ENCODE peak calls at places on chromosomes 16 and 17, in seven cellular contexts. One of them, this sample, is unnamed.

GRCh38 chr16:72783716-72784320 is 264.1 kb downstream of the ZFHX3 start:
- DNase-seq in cardiac muscle cell: peak; percentile 29
- DNase-seq in A549: no peak
- DNase-seq in fibroblast of lung: peak; percentile 72
- DNase-seq in CD8-positive, alpha-beta memory T cell: no peak
- DNase-seq in Karpas-422: no peak
- DNase-seq in mammary epithelial cell: no peak
- DNase-seq in this sample: no peak

GRCh38 chr16:48459167-48459566 is 74.0 kb upstream of the SIAH1 start:
- DNase-seq in cardiac muscle cell: no peak
- DNase-seq in fibroblast of lung: no peak
- DNase-seq in Karpas-422: no peak
- DNase-seq in CD8-positive, alpha-beta memory T cell: no peak
- DNase-seq in mammary epithelial cell: no peak
- DNase-seq in A549: no peak
- DNase-seq in this sample: no peak

GRCh38 chr16:84138824-84139627 is 6.0 kb downstream of the HSDL1 start:
- DNase-seq in cardiac muscle cell: no peak
- DNase-seq in Karpas-422: peak; percentile 73
- DNase-seq in A549: no peak
- DNase-seq in fibroblast of lung: peak; percentile 54
- DNase-seq in mammary epithelial cell: no peak
- DNase-seq in CD8-positive, alpha-beta memory T cell: no peak
- DNase-seq in this sample: peak; percentile 60

GRCh38 chr16:4213721-4214120 is 28.2 kb downstream of the SRL start:
- DNase-seq in Karpas-422: no peak
- DNase-seq in fibroblast of lung: peak; percentile 24
- DNase-seq in mammary epithelial cell: no peak
- DNase-seq in CD8-positive, alpha-beta memory T cell: no peak
- DNase-seq in A549: no peak
- DNase-seq in cardiac muscle cell: no peak
- DNase-seq in this sample: no peak

GRCh38 chr16:28205117-28205899 is 6.5 kb downstream of the XPO6 start:
- DNase-seq in mammary epithelial cell: no peak
- DNase-seq in A549: no peak
- DNase-seq in CD8-positive, alpha-beta memory T cell: no peak
- DNase-seq in Karpas-422: no peak
- DNase-seq in fibroblast of lung: no peak
- DNase-seq in cardiac muscle cell: no peak
- DNase-seq in this sample: no peak

GRCh38 chr16:14001521-14001920 is 69.6 kb upstream of the MRTFB start:
- DNase-seq in mammary epithelial cell: no peak
- DNase-seq in fibroblast of lung: no peak
- DNase-seq in A549: no peak
- DNase-seq in Karpas-422: no peak
- DNase-seq in CD8-positive, alpha-beta memory T cell: no peak
- DNase-seq in cardiac muscle cell: no peak
- DNase-seq in this sample: no peak

GRCh38 chr17:2054262-2054739 is 602 bp upstream of the HIC1 start:
- DNase-seq in fibroblast of lung: peak; percentile 80
- DNase-seq in CD8-positive, alpha-beta memory T cell: peak; percentile 42
- DNase-seq in cardiac muscle cell: peak; percentile 70
- DNase-seq in mammary epithelial cell: peak; percentile 44
- DNase-seq in A549: no peak
- DNase-seq in Karpas-422: peak; percentile 74
- DNase-seq in this sample: no peak

GRCh38 chr17:8997994-8998628 is 23.2 kb upstream of the NTN1 start:
- DNase-seq in A549: peak; percentile 89
- DNase-seq in CD8-positive, alpha-beta memory T cell: peak; percentile 66
- DNase-seq in cardiac muscle cell: peak; percentile 68
- DNase-seq in Karpas-422: peak; percentile 85
- DNase-seq in fibroblast of lung: peak; percentile 42
- DNase-seq in mammary epithelial cell: peak; percentile 39
- DNase-seq in this sample: peak; percentile 81

GRCh38 chr16:89922477-89922883 is 662 bp upstream of the TUBB3 start:
- DNase-seq in A549: peak; percentile 83
- DNase-seq in CD8-positive, alpha-beta memory T cell: no peak
- DNase-seq in mammary epithelial cell: peak; percentile 78
- DNase-seq in cardiac muscle cell: peak; percentile 92
- DNase-seq in fibroblast of lung: peak; percentile 92
- DNase-seq in Karpas-422: no peak
- DNase-seq in this sample: no peak

GRCh38 chr17:45231481-45232116 is 9.9 kb downstream of the FMNL1 start:
- DNase-seq in mammary epithelial cell: no peak
- DNase-seq in fibroblast of lung: no peak
- DNase-seq in Karpas-422: no peak
- DNase-seq in A549: peak; percentile 94
- DNase-seq in cardiac muscle cell: no peak
- DNase-seq in CD8-positive, alpha-beta memory T cell: no peak
- DNase-seq in this sample: no peak

GRCh38 chr17:78375401-78376079 is 2.9 kb upstream of the PGS1 start:
- DNase-seq in A549: no peak
- DNase-seq in fibroblast of lung: peak; percentile 97
- DNase-seq in CD8-positive, alpha-beta memory T cell: no peak
- DNase-seq in mammary epithelial cell: peak; percentile 73
- DNase-seq in cardiac muscle cell: peak; percentile 96
- DNase-seq in Karpas-422: no peak
- DNase-seq in this sample: peak; percentile 75

GRCh38 chr17:40329981-40330794 is 21.2 kb downstream of the RARA start:
- DNase-seq in mammary epithelial cell: no peak
- DNase-seq in fibroblast of lung: no peak
- DNase-seq in CD8-positive, alpha-beta memory T cell: no peak
- DNase-seq in A549: no peak
- DNase-seq in Karpas-422: peak; percentile 59
- DNase-seq in cardiac muscle cell: no peak
- DNase-seq in this sample: peak; percentile 76

GRCh38 chr16:64278196-64278595 is 843.7 kb downstream of the CDH11 start:
- DNase-seq in A549: no peak
- DNase-seq in CD8-positive, alpha-beta memory T cell: no peak
- DNase-seq in Karpas-422: no peak
- DNase-seq in mammary epithelial cell: no peak
- DNase-seq in cardiac muscle cell: no peak
- DNase-seq in fibroblast of lung: peak; percentile 25
- DNase-seq in this sample: no peak

GRCh38 chr16:29806096-29806579 is at the start of gene MAZ:
- DNase-seq in Karpas-422: no peak
- DNase-seq in fibroblast of lung: no peak
- DNase-seq in A549: no peak
- DNase-seq in cardiac muscle cell: peak; percentile 96
- DNase-seq in mammary epithelial cell: no peak
- DNase-seq in CD8-positive, alpha-beta memory T cell: no peak
- DNase-seq in this sample: no peak

GRCh38 chr16:14585287-14585686 is 44.8 kb downstream of the PARN start:
- DNase-seq in cardiac muscle cell: no peak
- DNase-seq in A549: no peak
- DNase-seq in mammary epithelial cell: no peak
- DNase-seq in Karpas-422: no peak
- DNase-seq in fibroblast of lung: no peak
- DNase-seq in CD8-positive, alpha-beta memory T cell: no peak
- DNase-seq in this sample: no peak

GRCh38 chr16:72179592-72179991 is 7.6 kb upstream of the PMFBP1 start:
- DNase-seq in mammary epithelial cell: no peak
- DNase-seq in A549: no peak
- DNase-seq in fibroblast of lung: no peak
- DNase-seq in CD8-positive, alpha-beta memory T cell: no peak
- DNase-seq in cardiac muscle cell: no peak
- DNase-seq in Karpas-422: no peak
- DNase-seq in this sample: no peak

GRCh38 chr16:4647661-4647965 is 23.0 kb downstream of the MGRN1 start:
- DNase-seq in mammary epithelial cell: no peak
- DNase-seq in cardiac muscle cell: no peak
- DNase-seq in Karpas-422: no peak
- DNase-seq in CD8-positive, alpha-beta memory T cell: no peak
- DNase-seq in fibroblast of lung: no peak
- DNase-seq in A549: no peak
- DNase-seq in this sample: no peak

GRCh38 chr17:19867654-19868395 is at the start of gene ULK2:
- DNase-seq in mammary epithelial cell: peak; percentile 50
- DNase-seq in fibroblast of lung: peak; percentile 84
- DNase-seq in CD8-positive, alpha-beta memory T cell: peak; percentile 3
- DNase-seq in Karpas-422: no peak
- DNase-seq in cardiac muscle cell: peak; percentile 87
- DNase-seq in A549: peak; percentile 52
- DNase-seq in this sample: peak; percentile 71

GRCh38 chr16:90020838-90021382 is 1.7 kb upstream of the DBNDD1 start:
- DNase-seq in cardiac muscle cell: no peak
- DNase-seq in CD8-positive, alpha-beta memory T cell: no peak
- DNase-seq in mammary epithelial cell: no peak
- DNase-seq in A549: no peak
- DNase-seq in fibroblast of lung: peak; percentile 69
- DNase-seq in Karpas-422: no peak
- DNase-seq in this sample: no peak

GRCh38 chr16:75267631-75268264 is 16.3 kb upstream of the BCAR1 start:
- DNase-seq in A549: peak; percentile 96
- DNase-seq in cardiac muscle cell: no peak
- DNase-seq in Karpas-422: no peak
- DNase-seq in fibroblast of lung: peak; percentile 64
- DNase-seq in CD8-positive, alpha-beta memory T cell: no peak
- DNase-seq in mammary epithelial cell: peak; percentile 86
- DNase-seq in this sample: peak; percentile 73

DNA sequence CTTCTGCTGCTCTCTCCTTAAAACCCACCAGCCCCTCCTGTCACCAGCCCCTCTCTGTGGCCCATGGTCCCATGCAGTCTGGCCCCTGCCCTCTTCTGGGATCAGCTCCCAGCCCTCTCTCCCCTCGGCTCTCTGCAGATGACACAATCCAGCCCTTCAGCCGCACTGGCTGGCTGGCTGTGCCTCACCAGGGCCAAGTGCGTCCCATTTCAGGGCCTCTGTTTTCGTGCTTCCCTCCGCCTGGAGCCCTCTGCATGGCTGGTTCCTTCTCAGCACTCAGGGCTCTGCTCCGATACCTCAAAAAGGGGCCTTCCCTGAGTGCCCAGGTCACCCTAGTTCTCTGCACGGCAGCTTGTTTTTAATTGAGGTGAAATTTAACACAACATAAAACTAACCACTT is 124.3 kb downstream of the SOCS1 start:
- DNase-seq in cardiac muscle cell: no peak
- DNase-seq in mammary epithelial cell: no peak
- DNase-seq in A549: no peak
- DNase-seq in CD8-positive, alpha-beta memory T cell: no peak
- DNase-seq in fibroblast of lung: no peak
- DNase-seq in Karpas-422: no peak
- DNase-seq in this sample: no peak
- H3K27ac ChIP-seq in cardiac muscle cell: peak overlapping the region; percentile 5
- H3K27ac ChIP-seq in mammary epithelial cell: no peak overlapping the region
- H3K27ac ChIP-seq in A549: no peak overlapping the region
- H3K27ac ChIP-seq in CD8-positive, alpha-beta memory T cell: no peak overlapping the region
- H3K27ac ChIP-seq in fibroblast of lung: no peak overlapping the region
- H3K27ac ChIP-seq in Karpas-422: no peak overlapping the region
- H3K27ac ChIP-seq in this sample: no peak overlapping the region

DNA sequence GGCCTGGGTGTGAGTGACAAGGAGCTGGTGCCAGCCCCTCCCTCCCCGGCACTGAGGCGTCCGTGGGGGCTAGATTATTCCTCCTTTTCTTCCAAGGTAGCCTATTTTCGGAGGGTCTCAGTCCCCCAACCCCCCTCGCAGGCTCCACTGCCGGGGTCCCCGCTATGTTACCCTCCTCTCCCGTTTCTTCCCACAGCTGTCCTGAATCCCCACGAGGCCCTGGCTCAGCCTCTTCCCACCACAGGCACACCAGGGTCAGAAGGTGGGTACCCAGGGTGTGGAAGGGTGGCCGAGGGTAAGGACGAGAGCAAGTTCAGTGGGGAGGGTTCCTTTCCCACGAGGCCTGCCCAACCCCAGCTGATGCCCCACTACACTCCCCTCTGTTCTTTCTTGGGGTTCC is 611 bp downstream of the RAMP2 start:
- DNase-seq in CD8-positive, alpha-beta memory T cell: no peak
- DNase-seq in cardiac muscle cell: no peak
- DNase-seq in fibroblast of lung: no peak
- DNase-seq in A549: no peak
- DNase-seq in mammary epithelial cell: no peak
- DNase-seq in Karpas-422: no peak
- DNase-seq in this sample: no peak
- H3K4me3 ChIP-seq in CD8-positive, alpha-beta memory T cell: no peak overlapping the region
- H3K4me3 ChIP-seq in cardiac muscle cell: no peak overlapping the region
- H3K4me3 ChIP-seq in fibroblast of lung: no peak overlapping the region
- H3K4me3 ChIP-seq in A549: peak overlapping the region; percentile 56
- H3K4me3 ChIP-seq in mammary epithelial cell: peak overlapping the region; percentile 25
- H3K4me3 ChIP-seq in Karpas-422: no peak overlapping the region
- H3K4me3 ChIP-seq in this sample: peak overlapping the region; percentile 68

DNA sequence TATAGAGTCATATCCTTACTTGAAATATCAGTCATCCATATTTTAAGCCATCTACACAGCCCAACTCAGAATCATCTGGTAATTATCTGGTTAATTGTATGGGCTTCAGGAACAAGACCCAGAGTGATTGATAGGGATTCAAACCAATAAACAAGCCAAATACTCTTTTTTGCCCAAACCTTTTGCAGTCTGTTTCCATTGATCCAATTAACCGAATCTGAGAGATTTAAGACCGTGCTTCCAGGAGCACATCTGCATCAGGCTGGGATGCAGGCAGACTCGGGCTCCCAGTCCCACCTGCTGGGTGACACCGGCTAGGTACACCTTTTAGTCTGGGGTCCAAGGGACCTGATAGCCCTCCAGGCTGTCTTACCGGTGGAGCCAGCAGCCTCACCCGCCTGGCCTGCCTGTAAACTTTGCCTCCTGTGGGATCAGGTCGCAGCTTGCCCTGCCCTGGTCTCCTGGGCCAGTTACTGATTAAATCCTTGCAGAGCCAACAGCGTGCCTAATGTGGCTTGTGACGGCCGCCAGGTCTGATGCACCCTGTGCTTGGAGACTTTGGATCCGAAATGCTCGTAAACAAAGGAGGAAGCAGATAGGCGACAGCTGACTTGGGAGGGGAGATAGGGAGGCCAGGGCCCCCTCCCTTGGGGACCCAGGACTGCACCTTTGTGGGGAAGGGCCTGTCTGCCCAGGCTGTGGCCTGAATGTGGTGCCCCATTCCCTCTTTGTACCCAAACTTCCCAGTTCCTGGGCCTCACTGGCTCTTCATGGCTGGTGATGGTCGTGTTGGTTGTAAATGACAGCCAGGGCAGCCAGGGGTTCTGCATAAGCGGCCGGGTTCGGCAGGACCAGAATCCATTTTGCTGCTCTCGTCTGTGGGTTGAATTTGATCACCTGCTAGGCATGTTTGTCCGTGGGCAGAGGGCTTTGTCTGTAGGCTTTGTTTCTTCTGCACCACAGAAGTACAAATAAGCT is 3.8 kb downstream of the CMIP start:
- DNase-seq in A549: no peak
- DNase-seq in cardiac muscle cell: no peak
- DNase-seq in Karpas-422: no peak
- DNase-seq in mammary epithelial cell: peak; percentile 45
- DNase-seq in CD8-positive, alpha-beta memory T cell: no peak
- DNase-seq in fibroblast of lung: no peak
- DNase-seq in this sample: no peak
- H3K27ac ChIP-seq in A549: peak overlapping the region; percentile 99
- H3K27ac ChIP-seq in cardiac muscle cell: peak overlapping the region; percentile 3
- H3K27ac ChIP-seq in Karpas-422: no peak overlapping the region
- H3K27ac ChIP-seq in mammary epithelial cell: peak overlapping the region; percentile 93
- H3K27ac ChIP-seq in CD8-positive, alpha-beta memory T cell: peak overlapping the region; percentile 84
- H3K27ac ChIP-seq in fibroblast of lung: no peak overlapping the region
- H3K27ac ChIP-seq in this sample: peak overlapping the region; percentile 51

DNA sequence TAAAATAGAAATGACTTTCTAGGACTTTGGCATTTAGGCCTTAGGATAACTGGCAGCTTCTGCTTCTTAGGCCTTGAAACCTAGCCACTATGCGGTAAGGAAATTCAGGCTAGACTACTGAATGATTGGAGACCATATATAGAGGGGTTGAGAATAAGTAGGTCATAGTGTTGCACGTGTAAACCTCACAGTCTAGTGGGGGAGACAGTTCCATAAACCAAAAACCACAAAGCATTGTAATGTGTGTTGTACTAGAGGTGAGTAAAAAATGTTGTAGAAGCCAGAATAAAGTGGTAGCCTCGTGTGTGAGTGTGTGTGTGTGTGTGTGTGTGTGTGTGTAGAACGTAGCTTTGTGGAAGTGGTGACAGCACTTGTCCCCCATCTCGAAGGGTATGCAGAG is 188.5 kb downstream of the MAP2K6 start:
- DNase-seq in CD8-positive, alpha-beta memory T cell: no peak
- DNase-seq in cardiac muscle cell: no peak
- DNase-seq in Karpas-422: peak; percentile 37
- DNase-seq in mammary epithelial cell: no peak
- DNase-seq in A549: no peak
- DNase-seq in fibroblast of lung: peak; percentile 54
- DNase-seq in this sample: no peak
- H3K4me3 ChIP-seq in CD8-positive, alpha-beta memory T cell: no peak overlapping the region
- H3K4me3 ChIP-seq in cardiac muscle cell: no peak overlapping the region
- H3K4me3 ChIP-seq in Karpas-422: no peak overlapping the region
- H3K4me3 ChIP-seq in mammary epithelial cell: no peak overlapping the region
- H3K4me3 ChIP-seq in A549: no peak overlapping the region
- H3K4me3 ChIP-seq in fibroblast of lung: no peak overlapping the region
- H3K4me3 ChIP-seq in this sample: no peak overlapping the region

This sample was measured in lower lobe of right lung.